ENCODE peak calls at places on chromosome 12, in four cellular contexts. L, K, A and P are unnamed samples.

GRCh38 chr12:89708793-89709156 is at the start of gene ATP2B1:
- DNase-seq in L (peak), A (no peak), K (peak), P (peak)

GRCh38 chr12:107277850-107278249 is 184.5 kb upstream of the CRY1 start:
- DNase-seq in L (no peak), K (no peak), A (no peak), P (no peak)

GRCh38 chr12:56084958-56085543 is 5.1 kb downstream of the ERBB3 start:
- DNase-seq in K (no peak), A (no peak), L (peak), P (no peak)

GRCh38 chr12:39490500-39491276 is 47.8 kb upstream of the KIF21A start:
- DNase-seq in A (no peak), K (no peak), L (no peak), P (no peak)

GRCh38 chr12:58140395-58140794 is 199.0 kb downstream of the ATP23 start:
- DNase-seq in L (no peak), A (no peak), K (no peak), P (no peak)

GRCh38 chr12:127636881-127637280 is 630.1 kb upstream of the TMEM132C start:
- DNase-seq in A (no peak), L (no peak), K (no peak), P (no peak)

GRCh38 chr12:2354151-2354991 is 301.6 kb downstream of the CACNA1C start:
- DNase-seq in K (no peak), A (no peak), L (no peak), P (no peak)

GRCh38 chr12:102879144-102879763 is 37.8 kb downstream of the PAH start:
- DNase-seq in K (no peak), A (peak), L (peak), P (no peak)

GRCh38 chr12:53739285-53740129 is 12.3 kb upstream of the CALCOCO1 start:
- DNase-seq in A (no peak), L (no peak), K (no peak), P (no peak)

GRCh38 chr12:44873898-44874297 is 2.2 kb downstream of the NELL2 start:
- DNase-seq in A (no peak), L (no peak), K (no peak), P (no peak)

GRCh38 chr12:117875652-117876491 is 92.9 kb downstream of the KSR2 start:
- DNase-seq in K (no peak), L (peak), A (no peak), P (peak)

GRCh38 chr12:53046655-53047220 is 3.1 kb upstream of the TNS2 start:
- DNase-seq in A (no peak), L (peak), K (no peak), P (no peak)

GRCh38 chr12:108814462-108815211 is 42.7 kb downstream of the SSH1 start:
- DNase-seq in L (no peak), A (no peak), K (no peak), P (no peak)

DNA sequence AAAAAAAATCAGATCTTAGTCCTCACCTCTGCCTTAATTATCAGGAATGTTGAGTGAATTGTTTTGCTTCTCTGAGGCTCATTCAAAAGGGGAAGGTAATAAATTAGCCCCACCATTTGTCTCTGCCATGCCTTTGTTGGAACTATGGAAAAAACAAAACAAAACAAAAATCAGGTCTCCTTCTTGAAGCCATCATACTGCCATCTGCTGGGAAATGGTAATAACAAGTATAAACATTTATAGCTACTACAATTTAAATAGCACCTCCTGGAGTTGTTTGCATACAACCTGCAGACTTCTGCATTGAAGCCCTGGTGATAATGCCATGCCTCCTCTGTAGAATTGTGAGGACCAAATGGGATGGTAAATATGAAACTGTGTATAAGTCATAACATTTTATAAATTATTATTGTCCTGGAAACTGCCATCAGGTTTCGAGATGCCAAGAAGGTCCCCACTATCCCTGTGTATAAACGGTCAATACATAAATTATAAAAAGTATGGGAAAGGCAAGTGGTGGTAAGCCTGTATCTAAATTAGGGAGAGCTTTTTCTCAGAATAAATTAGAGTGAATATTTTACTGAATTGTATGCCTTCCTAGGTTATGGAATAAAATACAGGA is 87.2 kb upstream of the FGD4 start:
- DNase-seq in K (no peak), L (peak), A (peak), P (no peak)
- TF ChIP-seq CTCF in K (peak), L (peak), A (peak), P (peak)

GRCh38 chr12:69130064-69130463 is 109.3 kb upstream of the CPSF6 start:
- DNase-seq in K (no peak), L (no peak), A (no peak), P (no peak)
- TF ChIP-seq CTCF in K (no peak), L (no peak), A (peak), P (no peak)

GRCh38 chr12:111673503-111673902 is 12.3 kb downstream of the BRAP start:
- DNase-seq in K (no peak), L (no peak), A (no peak), P (no peak)
- TF ChIP-seq CTCF in K (no peak), L (no peak), A (peak), P (peak)

DNA sequence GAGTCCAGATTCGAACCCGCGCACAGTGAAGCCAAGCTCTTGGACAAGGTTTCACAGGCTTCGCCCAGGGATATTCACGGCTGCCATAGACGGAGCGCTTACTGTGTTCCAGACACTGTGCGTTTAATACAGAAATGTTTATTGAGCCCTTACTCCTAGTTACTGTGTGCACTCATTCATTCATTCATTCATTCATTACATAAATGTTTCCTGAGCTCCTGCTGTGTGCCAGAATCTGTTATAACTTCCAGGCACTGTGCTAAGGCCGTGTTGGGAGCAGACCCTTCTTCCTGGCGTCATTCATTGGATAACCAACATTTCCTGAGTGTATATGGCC is 734 bp upstream of the MED13L start:
- DNase-seq in A (no peak), L (no peak), K (no peak), P (no peak)
- TF ChIP-seq CTCF in A (no peak), L (no peak), K (no peak), P (no peak)